ENCODE peak calls at places on chromosomes 5 and 9, in ten cellular contexts. S is IMR-90, K is transverse colon, P is heart left ventricle, F is ovary, T is HCT116, J is sigmoid colon, W is prostate gland, N is A549, H is GM12878. M is an unnamed sample.

GRCh38 chr5:179269781-179270543 is 75.3 kb downstream of the ADAMTS2 start:
- DNase-seq in S (no peak), K (peak; percentile 3), P (peak; percentile 54), F (peak; percentile 44), T (no peak), J (peak; percentile 64), W (no peak), N (no peak), H (no peak), M (no peak)

GRCh38 chr9:127778280-127779135 is at the start of gene SH2D3C:
- DNase-seq in S (no peak), K (peak; percentile 66), P (peak; percentile 89), F (no peak), T (no peak), J (no peak), W (no peak), N (no peak), H (no peak), M (no peak)

GRCh38 chr9:73575661-73576060 is 424.0 kb downstream of the ANXA1 start:
- DNase-seq in S (no peak), K (no peak), P (no peak), F (no peak), T (no peak), J (no peak), W (no peak), N (no peak), H (no peak), M (no peak)

GRCh38 chr5:122192883-122193496 is 63.6 kb downstream of the ZNF474 start:
- DNase-seq in S (peak; percentile 79), K (no peak), P (no peak), F (no peak), T (peak; percentile 46), J (no peak), W (peak; percentile 67), N (peak; percentile 58), H (peak; percentile 11), M (peak; percentile 8)

GRCh38 chr9:77063645-77064285 is 44.3 kb downstream of the FOXB2 start:
- DNase-seq in S (peak; percentile 47), K (no peak), P (no peak), F (no peak), T (peak; percentile 10), J (no peak), W (no peak), N (peak; percentile 74), H (no peak), M (no peak)

GRCh38 chr5:150999704-151000452 is 20.5 kb upstream of the GPX3 start:
- DNase-seq in S (peak; percentile 14), K (no peak), P (no peak), F (peak; percentile 78), T (no peak), J (peak; percentile 85), W (peak; percentile 91), N (no peak), H (no peak), M (peak; percentile 86)

GRCh38 chr9:127182901-127183746 is 60.7 kb upstream of the ANGPTL2 start:
- DNase-seq in S (no peak), K (no peak), P (no peak), F (peak; percentile 36), T (no peak), J (peak; percentile 57), W (no peak), N (no peak), H (no peak), M (no peak)

GRCh38 chr5:72347801-72348305 is 27.7 kb downstream of the PTCD2 start:
- DNase-seq in S (peak; percentile 98), K (no peak), P (no peak), F (no peak), T (peak; percentile 48), J (no peak), W (no peak), N (peak; percentile 86), H (no peak), M (no peak)

GRCh38 chr9:84702469-84702868 is 32.9 kb downstream of the NTRK2 start:
- DNase-seq in S (no peak), K (no peak), P (no peak), F (no peak), T (no peak), J (no peak), W (no peak), N (no peak), H (no peak), M (no peak)
- TF ChIP-seq POLR2A in S (no peak), K (no peak), P (no peak), F (no peak), T (no peak), J (no peak), W (no peak), N (no peak), H (no peak), M (no peak)

GRCh38 chr9:117678882-117679281 is 25.3 kb upstream of the TLR4 start:
- DNase-seq in S (no peak), K (peak; percentile 10), P (no peak), F (no peak), T (no peak), J (no peak), W (no peak), N (peak; percentile 25), H (no peak), M (no peak)

GRCh38 chr9:117687532-117687931 is 16.7 kb upstream of the TLR4 start:
- DNase-seq in S (no peak), K (peak; percentile 73), P (no peak), F (no peak), T (no peak), J (no peak), W (no peak), N (no peak), H (no peak), M (no peak)

GRCh38 chr9:117679425-117679824 is 24.8 kb upstream of the TLR4 start:
- DNase-seq in S (no peak), K (no peak), P (no peak), F (no peak), T (no peak), J (no peak), W (no peak), N (no peak), H (no peak), M (no peak)

GRCh38 chr9:117681827-117682226 is 22.4 kb upstream of the TLR4 start:
- DNase-seq in S (no peak), K (no peak), P (no peak), F (no peak), T (no peak), J (no peak), W (no peak), N (no peak), H (no peak), M (no peak)

DNA sequence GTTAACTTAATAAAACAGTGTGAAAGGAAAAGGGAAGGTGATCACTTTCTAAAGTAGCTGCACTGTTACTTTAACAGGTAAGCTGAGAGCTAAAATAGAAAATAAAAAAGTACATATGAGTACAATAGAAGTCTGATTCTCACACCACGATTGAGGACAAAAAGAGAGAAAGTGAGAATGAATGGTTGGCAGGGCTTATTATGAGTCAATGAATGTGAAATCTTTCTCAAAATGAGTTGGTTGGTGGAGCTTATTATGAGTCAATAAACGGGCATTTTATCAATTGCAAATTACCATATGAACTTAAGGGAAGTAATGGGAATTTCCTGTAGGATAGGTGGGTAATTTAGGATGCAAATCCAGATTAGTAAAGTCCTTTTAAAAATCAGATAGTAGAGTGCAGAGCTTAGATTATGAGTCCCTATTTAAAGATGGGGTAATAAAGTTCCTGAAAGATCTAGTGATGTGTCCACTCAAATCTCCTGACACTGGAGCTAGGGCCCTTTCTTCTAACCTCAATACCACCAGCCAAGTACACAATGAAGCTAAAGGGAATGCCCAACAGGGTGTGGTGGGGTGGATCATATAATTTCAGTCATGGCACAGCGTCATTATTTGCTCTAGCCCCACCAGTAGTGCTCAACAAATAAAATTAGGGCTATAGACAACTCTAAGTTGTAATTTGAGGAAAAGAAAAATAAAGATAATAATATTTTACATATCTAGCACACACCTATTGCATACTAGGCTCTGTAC is 21.1 kb upstream of the TLR4 start:
- DNase-seq in S (no peak), K (peak; percentile 33), P (no peak), F (no peak), T (no peak), J (no peak), W (no peak), N (no peak), H (peak; percentile 34), M (no peak)
- H3K27ac ChIP-seq in S (no peak overlapping the region), K (no peak overlapping the region), P (no peak overlapping the region), F (no peak overlapping the region), T (no peak overlapping the region), J (no peak overlapping the region), W (no peak overlapping the region), N (no peak overlapping the region), H (no peak overlapping the region), M (no peak overlapping the region)

DNA sequence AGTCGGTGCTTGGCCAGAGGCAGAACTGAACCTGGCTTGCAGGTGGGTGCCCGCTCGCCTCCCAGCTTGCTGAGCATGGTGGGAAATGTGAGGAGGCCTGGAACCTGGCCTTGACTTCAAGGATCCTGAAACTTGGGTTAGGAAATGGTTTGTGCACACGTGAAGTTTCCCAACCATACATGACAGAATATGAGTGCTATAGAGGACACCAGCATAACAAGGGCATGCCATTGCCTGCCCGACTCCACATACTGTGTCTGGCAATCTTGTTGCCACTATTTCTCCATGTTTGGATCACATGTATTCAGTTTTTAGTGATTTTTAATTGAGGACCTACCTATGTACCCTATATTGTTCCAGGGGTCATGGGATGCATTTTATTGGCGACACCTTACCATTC is 177.6 kb upstream of the ANKRD55 start:
- DNase-seq in S (no peak), K (no peak), P (no peak), F (no peak), T (no peak), J (no peak), W (no peak), N (no peak), H (no peak), M (no peak)
- H3K4me1 ChIP-seq in S (peaks cover 19% of the 10 kb centered on the region), K (no peaks in the 10 kb centered on the region), P (peaks cover 59% of the 10 kb centered on the region), F (peaks cover 2% of the 10 kb centered on the region), T (peaks cover 6% of the 10 kb centered on the region), J (no peaks in the 10 kb centered on the region), W (no peaks in the 10 kb centered on the region), N (peaks cover 35% of the 10 kb centered on the region), H (peaks cover 35% of the 10 kb centered on the region), M (peaks cover 12% of the 10 kb centered on the region)

GRCh38 chr5:34653708-34654107 is 2.4 kb upstream of the RAI14 start:
- DNase-seq in S (no peak), K (no peak), P (no peak), F (no peak), T (no peak), J (no peak), W (no peak), N (no peak), H (no peak), M (no peak)

GRCh38 chr5:34657550-34657921 is 1.4 kb downstream of the RAI14 start:
- DNase-seq in S (peak; percentile 42), K (peak; percentile 13), P (no peak), F (peak; percentile 45), T (no peak), J (peak; percentile 68), W (no peak), N (peak; percentile 33), H (no peak), M (no peak)

GRCh38 chr5:34656700-34657549 is 797 bp downstream of the RAI14 start:
- DNase-seq in S (no peak), K (peak; percentile 13), P (peak; percentile 57), F (peak; percentile 58), T (no peak), J (peak; percentile 71), W (peak; percentile 7), N (no peak), H (no peak), M (peak; percentile 27)

GRCh38 chr5:34656001-34656699 is at the start of gene RAI14:
- DNase-seq in S (peak; percentile 85), K (peak; percentile 73), P (peak; percentile 83), F (peak; percentile 88), T (peak; percentile 23), J (peak; percentile 94), W (peak; percentile 76), N (peak; percentile 81), H (no peak), M (peak; percentile 87)

GRCh38 chr5:34655354-34655991 is 655 bp upstream of the RAI14 start:
- DNase-seq in S (peak; percentile 90), K (peak; percentile 51), P (no peak), F (peak; percentile 51), T (no peak), J (peak; percentile 83), W (peak; percentile 70), N (peak; percentile 74), H (no peak), M (peak; percentile 72)
- TF ChIP-seq POLR2A in S (peak; percentile 22), K (peak; percentile 45), P (no peak), F (no peak), T (no peak), J (no peak), W (peak; percentile 24), N (no peak), H (no peak), M (no peak)

M was measured in thyroid gland.